ENCODE peak calls at places on chromosomes 16 and 17, in six cellular contexts. K, C, W, G, F and S are unnamed samples. For H3K9me3, the result is how much of the 10 kb centered on the place peaks cover.

GRCh38 chr16:80092686-80093085 is 448.1 kb upstream of the DYNLRB2 start:
- DNase-seq in K (no peak), C (no peak), W (no peak), G (no peak), F (no peak), S (no peak)

GRCh38 chr17:56897646-56898424 is 16.0 kb downstream of the TRIM25 start:
- DNase-seq in K (no peak), C (no peak), W (no peak), G (no peak), F (no peak), S (no peak)

GRCh38 chr17:9842057-9842758 is 16.5 kb downstream of the GLP2R start:
- DNase-seq in K (peak), C (no peak), W (peak), G (no peak), F (no peak), S (peak)

GRCh38 chr17:9324864-9325263 is 250.8 kb downstream of the STX8 start:
- DNase-seq in K (no peak), C (no peak), W (peak), G (no peak), F (no peak), S (no peak)

GRCh38 chr17:29273924-29274323 is 20.0 kb downstream of the NUFIP2 start:
- DNase-seq in K (no peak), C (no peak), W (no peak), G (no peak), F (no peak), S (no peak)

GRCh38 chr16:66536525-66536924 is 13.4 kb downstream of the TK2 start:
- DNase-seq in K (no peak), C (no peak), W (no peak), G (no peak), F (no peak), S (no peak)

GRCh38 chr16:17459903-17460521 is 10.7 kb downstream of the XYLT1 start:
- DNase-seq in K (peak), C (no peak), W (no peak), G (no peak), F (no peak), S (no peak)

GRCh38 chr17:37608369-37609169 is 649 bp downstream of the SYNRG start:
- DNase-seq in K (no peak), C (no peak), W (peak), G (no peak), F (no peak), S (no peak)

GRCh38 chr16:55012793-55013192 is 82.1 kb downstream of the IRX5 start:
- DNase-seq in K (no peak), C (no peak), W (no peak), G (no peak), F (no peak), S (peak)

GRCh38 chr17:62790554-62790953 is 17.6 kb downstream of the MARCHF10 start:
- DNase-seq in K (no peak), C (no peak), W (peak), G (no peak), F (no peak), S (no peak)

GRCh38 chr17:66593116-66593515 is 241.8 kb upstream of the CACNG5 start:
- DNase-seq in K (no peak), C (no peak), W (no peak), G (no peak), F (no peak), S (peak)

GRCh38 chr17:27345141-27345904 is 51.4 kb downstream of the WSB1 start:
- DNase-seq in K (peak), C (no peak), W (no peak), G (no peak), F (no peak), S (no peak)

GRCh38 chr17:39150104-39150634 is 1.3 kb downstream of the PLXDC1 start:
- DNase-seq in K (no peak), C (no peak), W (no peak), G (no peak), F (no peak), S (no peak)

GRCh38 chr17:28508325-28508724 is 2.2 kb downstream of the FOXN1 start:
- DNase-seq in K (no peak), C (no peak), W (no peak), G (no peak), F (no peak), S (no peak)

GRCh38 chr17:79081571-79082276 is 7.1 kb downstream of the ENGASE start:
- DNase-seq in K (no peak), C (peak), W (no peak), G (no peak), F (no peak), S (no peak)

GRCh38 chr16:19389246-19389645 is 28.4 kb upstream of the TMC5 start:
- DNase-seq in K (no peak), C (no peak), W (peak), G (peak), F (no peak), S (no peak)

GRCh38 chr17:64657610-64658125 is 4.4 kb downstream of the SMURF2 start:
- DNase-seq in K (no peak), C (no peak), W (no peak), G (no peak), F (no peak), S (no peak)

GRCh38 chr17:8162997-8163977 is 539 bp upstream of the VAMP2 start:
- DNase-seq in K (peak), C (no peak), W (no peak), G (no peak), F (no peak), S (peak)

GRCh38 chr16:13883881-13884280 is 36.1 kb upstream of the ERCC4 start:
- DNase-seq in K (no peak), C (no peak), W (no peak), G (no peak), F (no peak), S (no peak)

GRCh38 chr17:19391432-19391831 is 4.4 kb upstream of the MFAP4 start:
- DNase-seq in K (peak), C (no peak), W (no peak), G (peak), F (no peak), S (no peak)

GRCh38 chr16:14187517-14188338 is 116.6 kb downstream of the MRTFB start:
- DNase-seq in K (no peak), C (no peak), W (no peak), G (no peak), F (no peak), S (no peak)

GRCh38 chr16:73232555-73233422 is 184.9 kb upstream of the ZFHX3 start:
- DNase-seq in K (peak), C (peak), W (peak), G (no peak), F (no peak), S (no peak)

GRCh38 chr17:45221997-45222272 is 250 bp downstream of the FMNL1 start:
- DNase-seq in K (no peak), C (no peak), W (no peak), G (no peak), F (no peak), S (no peak)

GRCh38 chr16:20940864-20941634 is 40.5 kb downstream of the LYRM1 start:
- DNase-seq in K (no peak), C (no peak), W (no peak), G (no peak), F (no peak), S (no peak)

GRCh38 chr17:78377858-78378224 is 608 bp upstream of the PGS1 start:
- DNase-seq in K (no peak), C (no peak), W (peak), G (no peak), F (no peak), S (no peak)

GRCh38 chr17:38797091-38797490 is 2.3 kb downstream of the PIP4K2B start:
- DNase-seq in K (no peak), C (no peak), W (no peak), G (no peak), F (no peak), S (no peak)

GRCh38 chr16:68739964-68740627 is 3.0 kb downstream of the CDH1 start:
- DNase-seq in K (no peak), C (no peak), W (peak), G (no peak), F (no peak), S (no peak)

GRCh38 chr17:48293319-48294192 is 136.5 kb downstream of the SKAP1 start:
- DNase-seq in K (no peak), C (no peak), W (peak), G (no peak), F (no peak), S (no peak)

GRCh38 chr17:11990363-11990983 is 6.8 kb downstream of the ZNF18 start:
- DNase-seq in K (no peak), C (no peak), W (no peak), G (no peak), F (no peak), S (no peak)

GRCh38 chr17:57948555-57949420 is 6.4 kb downstream of the CUEDC1 start:
- DNase-seq in K (peak), C (no peak), W (peak), G (no peak), F (no peak), S (no peak)

GRCh38 chr17:63707151-63707550 is 7.2 kb upstream of the LIMD2 start:
- DNase-seq in K (no peak), C (no peak), W (no peak), G (no peak), F (no peak), S (no peak)

GRCh38 chr16:17377360-17378324 is 93.1 kb downstream of the XYLT1 start:
- DNase-seq in K (peak), C (no peak), W (no peak), G (no peak), F (no peak), S (no peak)

GRCh38 chr16:81917375-81917774 is 93.9 kb downstream of the SDR42E1 start:
- DNase-seq in K (no peak), C (no peak), W (no peak), G (no peak), F (no peak), S (no peak)

GRCh38 chr17:80107231-80108021 is 6.0 kb downstream of the GAA start:
- DNase-seq in K (no peak), C (no peak), W (no peak), G (peak), F (no peak), S (no peak)

GRCh38 chr17:22717211-22717610 is 1024.9 kb downstream of the KCNJ18 start:
- DNase-seq in K (no peak), C (no peak), W (no peak), G (no peak), F (no peak), S (no peak)
- H3K9me3 ChIP-seq in K (under half), C (under half), W (under half), G (under half), F (under half), S (under half)

GRCh38 chr17:74945543-74945942 is 9.8 kb downstream of the OTOP3 start:
- DNase-seq in K (no peak), C (no peak), W (no peak), G (no peak), F (no peak), S (no peak)
- TF ChIP-seq POLR2A in K (no peak), C (no peak), W (no peak), G (no peak), F (no peak), S (no peak)

GRCh38 chr17:77163001-77163400 is 22.2 kb downstream of the SEC14L1 start:
- DNase-seq in K (no peak), C (no peak), W (no peak), G (no peak), F (no peak), S (no peak)

GRCh38 chr17:77164483-77165030 is 23.8 kb downstream of the SEC14L1 start:
- DNase-seq in K (no peak), C (no peak), W (no peak), G (no peak), F (no peak), S (no peak)

GRCh38 chr17:77165577-77165976 is 24.8 kb downstream of the SEC14L1 start:
- DNase-seq in K (no peak), C (no peak), W (no peak), G (no peak), F (no peak), S (no peak)

GRCh38 chr17:77163521-77164280 is 22.9 kb downstream of the SEC14L1 start:
- DNase-seq in K (no peak), C (no peak), W (no peak), G (no peak), F (no peak), S (no peak)

GRCh38 chr17:77167472-77168306 is 26.9 kb downstream of the SEC14L1 start:
- DNase-seq in K (no peak), C (no peak), W (peak), G (no peak), F (no peak), S (no peak)
- H3K9me3 ChIP-seq in K (under half), C (under half), W (under half), G (under half), F (under half), S (under half)

GRCh38 chr16:70257391-70257790 is 5.7 kb upstream of the EXOSC6 start:
- DNase-seq in K (no peak), C (no peak), W (no peak), G (no peak), F (no peak), S (no peak)

GRCh38 chr16:70254095-70254964 is 2.6 kb upstream of the EXOSC6 start:
- DNase-seq in K (no peak), C (no peak), W (no peak), G (no peak), F (no peak), S (no peak)

GRCh38 chr16:70254965-70255286 is 3.2 kb upstream of the EXOSC6 start:
- DNase-seq in K (no peak), C (no peak), W (no peak), G (no peak), F (no peak), S (no peak)

GRCh38 chr16:70253291-70254094 is 1.8 kb upstream of the EXOSC6 start:
- DNase-seq in K (no peak), C (no peak), W (peak), G (no peak), F (no peak), S (no peak)

GRCh38 chr16:70255584-70255983 is 3.8 kb upstream of the EXOSC6 start:
- DNase-seq in K (no peak), C (no peak), W (no peak), G (no peak), F (no peak), S (no peak)
- TF ChIP-seq POLR2A in K (no peak), C (no peak), W (no peak), G (no peak), F (no peak), S (no peak)

GRCh38 chr16:35447010-35447558 is 1987.7 kb downstream of the TP53TG3F start:
- DNase-seq in K (no peak), C (no peak), W (no peak), G (no peak), F (no peak), S (no peak)
- H3K9me3 ChIP-seq in K (under half), C (under half), W (under half), G (under half), F (under half), S (under half)

GRCh38 chr16:57536306-57537193 is at the start of gene CCDC102A:
- DNase-seq in K (peak), C (no peak), W (no peak), G (peak), F (no peak), S (peak)
- TF ChIP-seq POLR2A in K (no peak), C (no peak), W (no peak), G (no peak), F (no peak), S (no peak)

GRCh38 chr17:22305356-22306071 is 613.2 kb downstream of the KCNJ18 start:
- DNase-seq in K (no peak), C (no peak), W (no peak), G (no peak), F (peak), S (no peak)

GRCh38 chr17:22304667-22305303 is 612.5 kb downstream of the KCNJ18 start:
- DNase-seq in K (no peak), C (no peak), W (no peak), G (no peak), F (peak), S (no peak)

GRCh38 chr17:22303096-22303495 is 610.8 kb downstream of the KCNJ18 start:
- DNase-seq in K (no peak), C (no peak), W (no peak), G (no peak), F (no peak), S (no peak)

GRCh38 chr17:22301353-22301745 is 609.0 kb downstream of the KCNJ18 start:
- DNase-seq in K (no peak), C (no peak), W (no peak), G (no peak), F (peak), S (no peak)

DNA sequence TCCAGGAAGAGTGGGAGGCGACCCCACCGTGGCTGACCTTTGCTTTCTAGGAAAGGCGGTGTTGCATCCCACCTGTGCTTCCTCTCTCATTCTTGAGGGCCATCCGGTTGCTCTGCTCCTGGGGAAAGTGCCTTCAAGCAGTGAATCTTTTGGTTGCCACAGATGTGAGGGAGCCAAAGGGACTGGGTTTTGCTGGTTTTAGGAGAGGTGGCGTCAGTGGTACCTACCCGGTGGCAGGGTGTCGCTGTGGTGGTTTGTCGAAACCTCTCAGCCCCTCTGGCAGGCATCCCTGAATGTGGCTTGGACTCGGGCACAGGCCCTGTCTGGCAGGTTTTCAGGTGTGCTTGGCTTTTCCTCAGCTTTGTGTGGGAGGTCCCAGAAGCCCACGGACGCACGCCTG is 611.5 kb downstream of the KCNJ18 start:
- DNase-seq in K (no peak), C (no peak), W (no peak), G (no peak), F (peak), S (no peak)
- H3K9me3 ChIP-seq in K (under half), C (under half), W (under half), G (under half), F (under half), S (under half)

GRCh38 chr17:44198721-44199552 is 747 bp downstream of the ATXN7L3 start:
- DNase-seq in K (peak), C (peak), W (peak), G (peak), F (no peak), S (no peak)
- TF ChIP-seq POLR2A in K (no peak), C (no peak), W (no peak), G (no peak), F (no peak), S (no peak)

DNA sequence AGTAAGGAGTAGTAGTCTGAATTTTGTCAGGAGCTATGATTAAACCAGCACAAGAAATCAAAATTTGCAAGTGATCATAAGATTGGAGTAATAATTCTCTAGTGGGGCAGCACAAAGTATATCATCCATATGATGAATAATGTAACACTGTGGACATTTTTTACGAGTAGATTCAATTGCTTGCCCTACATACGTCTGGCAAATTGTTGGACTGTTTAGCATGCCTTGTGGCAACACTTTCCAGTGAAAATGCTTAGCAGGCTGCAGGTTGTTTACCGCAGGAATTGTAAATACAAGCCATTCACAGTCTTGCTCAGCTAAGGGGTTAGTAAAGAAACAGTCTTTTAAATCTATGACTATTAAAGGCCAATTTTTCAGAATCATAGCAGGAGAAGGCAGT is 35.7 kb downstream of the ATF7IP2 start:
- DNase-seq in K (no peak), C (no peak), W (no peak), G (no peak), F (no peak), S (no peak)
- H3K9me3 ChIP-seq in K (under half), C (under half), W (under half), G (under half), F (under half), S (under half)

DNA sequence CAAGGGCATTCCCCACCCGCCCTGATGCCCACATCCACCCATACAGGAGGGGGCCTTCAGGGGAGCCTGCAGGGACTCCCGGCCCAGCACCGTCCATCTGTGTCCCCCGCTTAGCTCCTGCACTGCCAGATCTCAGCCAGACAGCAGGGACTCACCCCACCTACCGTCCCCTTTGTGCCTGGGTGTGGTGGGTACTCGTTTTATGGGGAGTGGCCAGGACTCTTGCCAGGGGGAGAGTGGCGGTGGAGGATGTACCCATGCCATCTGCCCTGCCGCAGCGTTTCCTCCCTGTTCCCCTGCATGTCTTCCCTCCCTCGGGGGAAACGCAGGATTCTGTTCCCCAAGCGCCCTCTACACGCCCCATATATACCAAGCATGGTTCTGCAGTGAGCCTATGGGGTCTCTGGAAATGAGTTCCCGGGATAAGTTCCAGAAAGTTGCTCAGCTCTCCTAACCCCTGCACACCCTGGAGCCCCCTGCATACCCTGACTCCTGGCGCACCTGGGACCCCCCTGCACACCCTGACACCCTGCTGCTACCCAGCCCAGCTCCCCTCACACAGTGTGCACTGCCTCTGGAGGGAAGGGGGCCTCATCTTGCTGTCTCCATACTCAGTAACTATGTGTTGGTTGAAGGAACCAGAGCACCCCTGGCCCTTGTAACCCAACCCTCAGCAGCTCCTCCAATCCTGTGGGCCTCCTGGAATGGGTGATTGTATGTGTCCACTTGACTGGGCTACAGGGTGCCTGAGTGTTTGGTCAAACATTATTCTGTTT is 4.2 kb upstream of the MAFG start:
- DNase-seq in K (no peak), C (no peak), W (no peak), G (no peak), F (no peak), S (no peak)
- TF ChIP-seq POLR2A in K (no peak), C (no peak), W (peak), G (no peak), F (no peak), S (no peak)